ENCODE peak calls at places on chromosomes 4 and X, in seven cellular contexts. Z is activated T-cell treated with anti-CD3 and anti-CD28 coated beads, Interleukin-2, amount 50 U/mL, for 24 hours; K is caudate nucleus; J is iris pigment epithelial cell; T is stromal cell of bone marrow; B is M059J; L is SW480. Y is an unnamed sample.

GRCh38 chr4:186104114-186104894 is at the start of gene FAM149A:
- DNase-seq in Z (peak), K (peak), J (peak), T (no peak), B (no peak), L (peak), Y (peak)

GRCh38 chr4:95450294-95450693 is 98.5 kb downstream of the UNC5C start:
- DNase-seq in Z (no peak), K (no peak), J (no peak), T (no peak), B (no peak), L (no peak), Y (no peak)

GRCh38 chrX:2819345-2820130 is 9.2 kb upstream of the GYG2 start:
- DNase-seq in Z (no peak), K (no peak), J (peak), T (no peak), B (peak), L (peak), Y (peak)

GRCh38 chrX:11431833-11432232 is 138.6 kb downstream of the AMELX start:
- DNase-seq in Z (no peak), K (no peak), J (no peak), T (no peak), B (no peak), L (no peak), Y (no peak)

GRCh38 chrX:24790166-24790565 is 96.4 kb downstream of the POLA1 start:
- DNase-seq in Z (no peak), K (no peak), J (no peak), T (no peak), B (no peak), L (no peak), Y (no peak)

GRCh38 chr4:152643153-152644035 is 36.4 kb downstream of the TMEM154 start:
- DNase-seq in Z (no peak), K (no peak), J (no peak), T (no peak), B (no peak), L (no peak), Y (no peak)

GRCh38 chr4:126405369-126405982 is 1090.7 kb downstream of the FAT4 start:
- DNase-seq in Z (no peak), K (no peak), J (peak), T (no peak), B (peak), L (peak), Y (peak)

GRCh38 chr4:80017125-80017854 is 55.7 kb downstream of the ANTXR2 start:
- DNase-seq in Z (no peak), K (no peak), J (peak), T (peak), B (peak), L (peak), Y (peak)

GRCh38 chr4:176270669-176271068 is 1.6 kb upstream of the ASB5 start:
- DNase-seq in Z (no peak), K (no peak), J (peak), T (peak), B (peak), L (peak), Y (peak)

GRCh38 chrX:134543201-134543797 is 83.3 kb downstream of the HPRT1 start:
- DNase-seq in Z (no peak), K (no peak), J (no peak), T (no peak), B (peak), L (peak), Y (no peak)

GRCh38 chrX:97401154-97401553 is 517.4 kb downstream of the RPA4 start:
- DNase-seq in Z (no peak), K (no peak), J (no peak), T (no peak), B (no peak), L (no peak), Y (no peak)

GRCh38 chr4:177667687-177668086 is 225.4 kb upstream of the AGA start:
- DNase-seq in Z (no peak), K (no peak), J (no peak), T (no peak), B (peak), L (no peak), Y (no peak)

GRCh38 chr4:21790437-21791029 is 158.0 kb downstream of the KCNIP4 start:
- DNase-seq in Z (no peak), K (no peak), J (peak), T (no peak), B (peak), L (peak), Y (peak)

GRCh38 chr4:55866290-55866907 is 13.0 kb downstream of the EXOC1 start:
- DNase-seq in Z (no peak), K (no peak), J (peak), T (peak), B (peak), L (peak), Y (peak)

GRCh38 chrX:140767646-140768045 is 58.1 kb downstream of the LINC00632 start:
- DNase-seq in Z (no peak), K (no peak), J (peak), T (no peak), B (peak), L (no peak), Y (peak)

GRCh38 chr4:32010221-32010620 is 1290.1 kb downstream of the PCDH7 start:
- DNase-seq in Z (no peak), K (no peak), J (no peak), T (no peak), B (peak), L (no peak), Y (no peak)

GRCh38 chr4:7135389-7135746 is 57.0 kb upstream of the SORCS2 start:
- DNase-seq in Z (no peak), K (no peak), J (peak), T (no peak), B (peak), L (no peak), Y (peak)

GRCh38 chr4:80307774-80308465 is 27.6 kb upstream of the CFAP299 start:
- DNase-seq in Z (no peak), K (no peak), J (peak), T (peak), B (peak), L (no peak), Y (peak)

GRCh38 chr4:15690020-15690809 is 8.6 kb downstream of the FAM200B start:
- DNase-seq in Z (no peak), K (no peak), J (peak), T (peak), B (peak), L (no peak), Y (peak)

GRCh38 chrX:17535229-17535628 is 160.2 kb downstream of the NHS start:
- DNase-seq in Z (peak), K (no peak), J (peak), T (no peak), B (peak), L (no peak), Y (no peak)

GRCh38 chrX:499870-500364 is 113.2 kb upstream of the PPP2R3B start:
- DNase-seq in Z (no peak), K (no peak), J (no peak), T (no peak), B (no peak), L (no peak), Y (no peak)

GRCh38 chr4:144645102-144645469 is 870 bp upstream of the HHIP start:
- DNase-seq in Z (no peak), K (peak), J (no peak), T (no peak), B (no peak), L (no peak), Y (peak)

Y was measured in astrocyte of the hippocampus.